ENCODE peak calls at places on chromosomes 3 and 15, in five cellular contexts. M is uterus, D is fibroblast of pulmonary artery, S is GM20000, G is A549. Y is an unnamed sample.

GRCh38 chr3:125212509-125213372 is at the start of gene SLC12A8:
- DNase-seq in M (no peak), D (no peak), S (peak), G (no peak), Y (peak)

GRCh38 chr3:64264491-64265109 is 39.3 kb upstream of the PRICKLE2 start:
- DNase-seq in M (no peak), D (peak), S (no peak), G (no peak), Y (no peak)

GRCh38 chr15:87967951-87968350 is 288.6 kb downstream of the NTRK3 start:
- DNase-seq in M (no peak), D (no peak), S (no peak), G (no peak), Y (no peak)

GRCh38 chr15:44163370-44163769 is 31.7 kb downstream of the FRMD5 start:
- DNase-seq in M (no peak), D (no peak), S (no peak), G (no peak), Y (no peak)

GRCh38 chr3:127479449-127479848 is 111.1 kb downstream of the TPRA1 start:
- DNase-seq in M (no peak), D (no peak), S (no peak), G (no peak), Y (no peak)

GRCh38 chr3:66172394-66172793 is 48.4 kb upstream of the SLC25A26 start:
- DNase-seq in M (no peak), D (no peak), S (no peak), G (no peak), Y (no peak)

GRCh38 chr3:194689493-194689901 is 3.8 kb downstream of the FAM43A start:
- DNase-seq in M (peak), D (peak), S (peak), G (no peak), Y (no peak)

GRCh38 chr3:58383476-58383875 is 50.2 kb downstream of the PDHB start:
- DNase-seq in M (no peak), D (peak), S (no peak), G (no peak), Y (no peak)

GRCh38 chr3:124928333-124929202 is 6.0 kb downstream of the MUC13 start:
- DNase-seq in M (peak), D (peak), S (peak), G (peak), Y (peak)

GRCh38 chr15:73268457-73268856 is 100.3 kb downstream of the HCN4 start:
- DNase-seq in M (no peak), D (no peak), S (no peak), G (no peak), Y (no peak)

GRCh38 chr15:52417501-52417900 is 111.2 kb downstream of the MYO5A start:
- DNase-seq in M (no peak), D (peak), S (no peak), G (no peak), Y (no peak)

Y was measured in RPMI8226.